ENCODE peak calls at places on chromosome 11, in four cellular contexts. One of them, this sample, is unnamed.

GRCh38 chr11:18752502-18752901 is 26.5 kb upstream of the IGSF22 start:
- DNase-seq in K562: no peak
- DNase-seq in GM12878: no peak
- DNase-seq in HepG2: no peak
- DNase-seq in this sample: no peak

GRCh38 chr11:119995730-119996491 is 142.0 kb downstream of the TRIM29 start:
- DNase-seq in HepG2: no peak
- DNase-seq in GM12878: no peak
- DNase-seq in K562: no peak
- DNase-seq in this sample: no peak

GRCh38 chr11:12112731-12113130 is 2.3 kb downstream of the MICAL2 start:
- DNase-seq in HepG2: no peak
- DNase-seq in K562: no peak
- DNase-seq in GM12878: no peak
- DNase-seq in this sample: no peak

GRCh38 chr11:71135112-71135511 is 117.3 kb downstream of the SHANK2 start:
- DNase-seq in HepG2: no peak
- DNase-seq in GM12878: no peak
- DNase-seq in K562: no peak
- DNase-seq in this sample: no peak

GRCh38 chr11:1879941-1880720 is 11.6 kb downstream of the PRR33 start:
- DNase-seq in K562: no peak
- DNase-seq in GM12878: no peak
- DNase-seq in HepG2: no peak
- DNase-seq in this sample: no peak

GRCh38 chr11:12818333-12819015 is 144.3 kb downstream of the TEAD1 start:
- DNase-seq in K562: no peak
- DNase-seq in GM12878: no peak
- DNase-seq in HepG2: no peak
- DNase-seq in this sample: no peak

GRCh38 chr11:8757047-8757446 is 74.5 kb downstream of the RPL27A start:
- DNase-seq in GM12878: no peak
- DNase-seq in K562: no peak
- DNase-seq in HepG2: peak; percentile 65
- DNase-seq in this sample: no peak

GRCh38 chr11:128898580-128899344 is 7.6 kb downstream of the KCNJ5 start:
- DNase-seq in GM12878: no peak
- DNase-seq in HepG2: no peak
- DNase-seq in K562: no peak
- DNase-seq in this sample: no peak

GRCh38 chr11:124892131-124892530 is 5.5 kb downstream of the ROBO4 start:
- DNase-seq in GM12878: no peak
- DNase-seq in K562: no peak
- DNase-seq in HepG2: no peak
- DNase-seq in this sample: no peak

GRCh38 chr11:3109434-3109833 is 52.2 kb upstream of the CARS1 start:
- DNase-seq in K562: no peak
- DNase-seq in GM12878: no peak
- DNase-seq in HepG2: no peak
- DNase-seq in this sample: no peak

GRCh38 chr11:46674463-46675287 is 25.7 kb downstream of the ARHGAP1 start:
- DNase-seq in HepG2: peak; percentile 53
- DNase-seq in GM12878: no peak
- DNase-seq in K562: no peak
- DNase-seq in this sample: peak; percentile 44

GRCh38 chr11:87460269-87460668 is 422.5 kb downstream of the TMEM135 start:
- DNase-seq in GM12878: no peak
- DNase-seq in HepG2: no peak
- DNase-seq in K562: no peak
- DNase-seq in this sample: no peak

GRCh38 chr11:708511-708910 is 2.5 kb downstream of the EPS8L2 start:
- DNase-seq in GM12878: no peak
- DNase-seq in HepG2: no peak
- DNase-seq in K562: no peak
- DNase-seq in this sample: no peak

GRCh38 chr11:26901162-26901561 is 92.8 kb upstream of the FIBIN start:
- DNase-seq in K562: no peak
- DNase-seq in HepG2: no peak
- DNase-seq in GM12878: no peak
- DNase-seq in this sample: no peak

GRCh38 chr11:43573233-43573632 is 107.3 kb upstream of the HSD17B12 start:
- DNase-seq in HepG2: peak; percentile 27
- DNase-seq in GM12878: no peak
- DNase-seq in K562: peak; percentile 45
- DNase-seq in this sample: peak; percentile 66

GRCh38 chr11:63920870-63921417 is 4.0 kb upstream of the RCOR2 start:
- DNase-seq in K562: peak; percentile 80
- DNase-seq in HepG2: no peak
- DNase-seq in GM12878: no peak
- DNase-seq in this sample: no peak

GRCh38 chr11:108802492-108802891 is 137.6 kb downstream of the DDX10 start:
- DNase-seq in HepG2: no peak
- DNase-seq in K562: no peak
- DNase-seq in GM12878: no peak
- DNase-seq in this sample: no peak

GRCh38 chr11:104870910-104871309 is 27.4 kb downstream of the CASP12 start:
- DNase-seq in GM12878: no peak
- DNase-seq in K562: no peak
- DNase-seq in HepG2: no peak
- DNase-seq in this sample: no peak

GRCh38 chr11:25423436-25424184 is 908.3 kb upstream of the ANO3 start:
- DNase-seq in GM12878: no peak
- DNase-seq in K562: no peak
- DNase-seq in HepG2: no peak
- DNase-seq in this sample: no peak

GRCh38 chr11:44760917-44761545 is 34.3 kb downstream of the TSPAN18 start:
- DNase-seq in HepG2: no peak
- DNase-seq in GM12878: no peak
- DNase-seq in K562: peak; percentile 73
- DNase-seq in this sample: no peak

GRCh38 chr11:2804701-2805387 is 80.7 kb downstream of the CDKN1C start:
- DNase-seq in K562: no peak
- DNase-seq in HepG2: no peak
- DNase-seq in GM12878: no peak
- DNase-seq in this sample: no peak

GRCh38 chr11:2788751-2789140 is 89.0 kb upstream of the KCNQ1OT1 start:
- DNase-seq in HepG2: no peak
- DNase-seq in K562: no peak
- DNase-seq in GM12878: no peak
- DNase-seq in this sample: no peak

GRCh38 chr11:44443836-44444769 is 121.4 kb upstream of the CD82 start:
- DNase-seq in K562: no peak
- DNase-seq in GM12878: no peak
- DNase-seq in HepG2: no peak
- DNase-seq in this sample: no peak

GRCh38 chr11:18705651-18706281 is 7.2 kb downstream of the TMEM86A start:
- DNase-seq in HepG2: no peak
- DNase-seq in K562: no peak
- DNase-seq in GM12878: no peak
- DNase-seq in this sample: no peak

GRCh38 chr11:36149538-36150242 is 139.5 kb downstream of the COMMD9 start:
- DNase-seq in HepG2: peak; percentile 68
- DNase-seq in K562: peak; percentile 86
- DNase-seq in GM12878: peak; percentile 31
- DNase-seq in this sample: peak; percentile 61

GRCh38 chr11:75311858-75312288 is 39.6 kb downstream of the ARRB1 start:
- DNase-seq in HepG2: no peak
- DNase-seq in GM12878: no peak
- DNase-seq in K562: no peak
- DNase-seq in this sample: peak; percentile 68

GRCh38 chr11:16780146-16780545 is 41.7 kb downstream of the C11orf58 start:
- DNase-seq in K562: no peak
- DNase-seq in HepG2: no peak
- DNase-seq in GM12878: no peak
- DNase-seq in this sample: no peak

GRCh38 chr11:71266114-71266833 is 13.9 kb upstream of the SHANK2 start:
- DNase-seq in GM12878: no peak
- DNase-seq in HepG2: no peak
- DNase-seq in K562: no peak
- DNase-seq in this sample: no peak

GRCh38 chr11:44604171-44604581 is 38.7 kb downstream of the CD82 start:
- DNase-seq in HepG2: no peak
- DNase-seq in K562: no peak
- DNase-seq in GM12878: no peak
- DNase-seq in this sample: no peak

GRCh38 chr11:10858505-10859360 is 880 bp upstream of the ZBED5 start:
- DNase-seq in K562: peak; percentile 31
- DNase-seq in HepG2: peak; percentile 50
- DNase-seq in GM12878: peak; percentile 11
- DNase-seq in this sample: peak; percentile 47

GRCh38 chr11:30328676-30329075 is 5.8 kb downstream of the ARL14EP start:
- DNase-seq in GM12878: no peak
- DNase-seq in HepG2: no peak
- DNase-seq in K562: no peak
- DNase-seq in this sample: no peak

GRCh38 chr11:18203723-18204122 is 31.1 kb downstream of the MRGPRX4 start:
- DNase-seq in GM12878: no peak
- DNase-seq in HepG2: peak; percentile 31
- DNase-seq in K562: peak; percentile 26
- DNase-seq in this sample: peak; percentile 69

GRCh38 chr11:60334005-60334620 is 7.1 kb downstream of the MS4A6E start:
- DNase-seq in K562: peak; percentile 58
- DNase-seq in GM12878: no peak
- DNase-seq in HepG2: peak; percentile 42
- DNase-seq in this sample: peak; percentile 52

GRCh38 chr11:28146123-28146751 is 38.0 kb downstream of the METTL15 start:
- DNase-seq in HepG2: peak; percentile 59
- DNase-seq in K562: no peak
- DNase-seq in GM12878: no peak
- DNase-seq in this sample: no peak

GRCh38 chr11:5004429-5005274 is 10.0 kb downstream of the OR51L1 start:
- DNase-seq in HepG2: peak; percentile 36
- DNase-seq in K562: peak; percentile 40
- DNase-seq in GM12878: no peak
- DNase-seq in this sample: peak; percentile 25

GRCh38 chr11:64549969-64550368 is 41.1 kb upstream of the SLC22A12 start:
- DNase-seq in HepG2: no peak
- DNase-seq in GM12878: no peak
- DNase-seq in K562: no peak
- DNase-seq in this sample: no peak

GRCh38 chr11:69657911-69658605 is 17.1 kb downstream of the LTO1 start:
- DNase-seq in GM12878: no peak
- DNase-seq in K562: no peak
- DNase-seq in HepG2: peak; percentile 97
- DNase-seq in this sample: no peak

GRCh38 chr11:63459586-63459985 is 31.4 kb downstream of the PLAAT5 start:
- DNase-seq in GM12878: no peak
- DNase-seq in K562: no peak
- DNase-seq in HepG2: no peak
- DNase-seq in this sample: no peak

GRCh38 chr11:13277719-13278619 is at the start of gene BMAL1:
- DNase-seq in HepG2: no peak
- DNase-seq in K562: no peak
- DNase-seq in GM12878: no peak
- DNase-seq in this sample: no peak

DNA sequence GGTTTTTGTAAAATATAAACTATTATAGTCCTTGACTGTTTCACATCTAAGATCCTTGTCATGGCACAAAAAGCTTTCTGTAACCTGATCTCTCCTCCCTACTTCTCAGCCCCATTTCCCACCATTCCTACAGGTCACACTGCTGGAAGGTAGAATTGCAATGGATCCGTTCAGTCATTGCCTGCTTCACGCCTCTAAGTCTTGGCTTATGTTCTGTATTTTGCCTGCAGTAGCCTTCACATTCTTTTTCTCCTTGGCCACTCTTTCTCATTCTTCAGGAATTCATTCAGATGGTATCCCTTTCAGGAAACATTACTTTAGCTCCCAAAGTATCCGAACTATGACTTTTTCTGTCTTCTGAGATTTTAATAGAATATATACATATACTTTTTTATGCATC is 731.4 kb downstream of the NTM start:
- DNase-seq in HepG2: no peak
- DNase-seq in K562: no peak
- DNase-seq in GM12878: no peak
- DNase-seq in this sample: no peak
- TF ChIP-seq FOXK2 in HepG2: no peak
- TF ChIP-seq FOXK2 in K562: no peak
- TF ChIP-seq FOXK2 in GM12878: no peak
- TF ChIP-seq FOXK2 in this sample: no peak

GRCh38 chr11:116931206-116931953 is 94.0 kb upstream of the APOA1 start:
- DNase-seq in K562: no peak
- DNase-seq in HepG2: no peak
- DNase-seq in GM12878: no peak
- DNase-seq in this sample: no peak
- TF ChIP-seq FOXK2 in K562: no peak
- TF ChIP-seq FOXK2 in HepG2: no peak
- TF ChIP-seq FOXK2 in GM12878: no peak
- TF ChIP-seq FOXK2 in this sample: no peak

DNA sequence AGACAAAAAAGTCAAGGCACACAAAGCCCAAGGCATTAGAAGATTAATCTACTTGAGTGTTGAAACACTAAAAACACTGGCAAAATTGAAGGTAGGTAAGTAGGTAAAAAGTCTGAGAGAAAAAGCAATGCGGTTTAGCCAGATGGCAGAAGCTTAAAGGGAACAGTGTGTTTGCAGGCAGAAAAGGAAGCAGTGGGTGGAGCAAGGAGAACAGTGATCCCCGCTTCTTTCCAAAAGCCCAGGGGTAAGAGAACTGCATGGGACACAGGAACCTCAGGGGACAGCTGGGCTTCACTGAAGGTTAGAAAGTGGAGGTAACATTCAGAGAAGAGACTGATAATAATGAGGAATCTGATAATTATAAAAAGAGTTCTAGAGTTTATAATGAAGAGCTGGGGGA is 16.0 kb downstream of the MRE11 start:
- DNase-seq in HepG2: no peak
- DNase-seq in K562: no peak
- DNase-seq in GM12878: no peak
- DNase-seq in this sample: no peak
- TF ChIP-seq FOXK2 in HepG2: no peak
- TF ChIP-seq FOXK2 in K562: no peak
- TF ChIP-seq FOXK2 in GM12878: no peak
- TF ChIP-seq FOXK2 in this sample: no peak

DNA sequence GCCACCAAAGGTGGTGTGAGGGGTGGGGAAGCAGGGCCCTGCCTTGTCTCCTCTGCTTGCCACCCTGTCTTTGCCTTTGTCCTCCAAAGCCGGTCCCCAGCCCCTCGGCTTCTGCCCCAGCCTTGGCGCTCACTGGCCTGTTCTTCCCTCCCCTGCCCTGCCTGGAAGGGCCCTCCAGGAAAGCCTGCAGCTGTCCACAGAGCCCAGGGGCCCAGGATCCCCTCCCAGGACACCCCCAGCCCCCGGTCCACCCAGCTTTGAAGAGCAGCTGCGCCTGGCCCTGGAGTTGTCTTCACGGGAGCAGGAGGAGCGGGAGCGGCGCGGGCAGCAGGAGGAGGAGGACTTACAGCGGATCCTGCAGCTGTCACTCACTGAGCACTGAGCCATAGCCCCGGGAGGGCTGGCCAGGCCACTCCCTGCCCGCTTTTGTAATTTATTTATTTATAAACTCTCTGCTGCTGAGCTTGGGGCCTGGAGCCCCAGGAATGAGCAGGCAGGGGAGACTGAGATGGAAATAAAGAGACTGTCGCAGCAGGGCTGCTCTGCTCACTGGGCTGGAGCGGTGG is 1.3 kb upstream of the SSH3 start:
- DNase-seq in HepG2: no peak
- DNase-seq in K562: peak; percentile 7
- DNase-seq in GM12878: no peak
- DNase-seq in this sample: peak; percentile 43
- TF ChIP-seq FOXK2 in HepG2: no peak
- TF ChIP-seq FOXK2 in K562: no peak
- TF ChIP-seq FOXK2 in GM12878: no peak
- TF ChIP-seq FOXK2 in this sample: no peak

GRCh38 chr11:122653911-122654310 is 1.6 kb upstream of the UBASH3B start:
- DNase-seq in HepG2: no peak
- DNase-seq in GM12878: no peak
- DNase-seq in K562: no peak
- DNase-seq in this sample: no peak
- TF ChIP-seq FOXK2 in HepG2: no peak
- TF ChIP-seq FOXK2 in GM12878: no peak
- TF ChIP-seq FOXK2 in K562: no peak
- TF ChIP-seq FOXK2 in this sample: no peak

This sample was measured in HEK293T.